ENCODE peak calls at places on chromosome 19, in four cellular contexts. Y is A549, F is SK-N-SH, B is GM12878. Q is an unnamed sample.
A peak's percentile ranks its signal among the peaks of the same experiment; 100 is the strongest.

GRCh38 chr19:2087621-2088100 is 8.5 kb downstream of the MOB3A start:
- DNase-seq in B (peak; percentile 83), F (peak; percentile 12), Y (no peak), Q (no peak)

GRCh38 chr19:16627194-16627927 is 643 bp downstream of the MED26 start:
- DNase-seq in B (no peak), Y (peak; percentile 11), F (peak; percentile 44), Q (no peak)

GRCh38 chr19:45103625-45104319 is 10.8 kb downstream of the PPP1R37 start:
- DNase-seq in Y (no peak), B (no peak), F (no peak), Q (no peak)

GRCh38 chr19:31938675-31939074 is 406.7 kb upstream of the ZNF507 start:
- DNase-seq in B (no peak), F (no peak), Y (no peak), Q (no peak)

GRCh38 chr19:13099073-13099999 is 3.3 kb downstream of the LYL1 start:
- DNase-seq in F (no peak), Y (no peak), B (no peak), Q (peak; percentile 74)

GRCh38 chr19:48510421-48511268 is 990 bp downstream of the LMTK3 start:
- DNase-seq in Y (no peak), F (peak; percentile 80), B (no peak), Q (peak; percentile 94)

GRCh38 chr19:45767410-45767880 is 1.6 kb downstream of the SIX5 start:
- DNase-seq in F (no peak), Y (peak; percentile 58), B (no peak), Q (no peak)

GRCh38 chr19:1382250-1382649 is 1.5 kb upstream of the NDUFS7 start:
- DNase-seq in F (no peak), Y (no peak), B (no peak), Q (no peak)

GRCh38 chr19:58469241-58470013 is 2.5 kb downstream of the ZNF324 start:
- DNase-seq in Y (no peak), F (peak; percentile 5), B (no peak), Q (no peak)

GRCh38 chr19:41923045-41923788 is 5.0 kb downstream of the ERFL start:
- DNase-seq in Y (no peak), B (no peak), F (no peak), Q (no peak)

GRCh38 chr19:632228-633067 is 889 bp downstream of the POLRMT start:
- DNase-seq in F (peak; percentile 68), B (no peak), Y (peak; percentile 58), Q (no peak)

GRCh38 chr19:51514866-51515481 is 13.4 kb upstream of the SIGLEC12 start:
- DNase-seq in B (peak; percentile 31), F (peak; percentile 51), Y (peak; percentile 48), Q (no peak)

GRCh38 chr19:21569497-21569870 is 64.1 kb downstream of the ZNF429 start:
- DNase-seq in B (no peak), F (no peak), Y (no peak), Q (no peak)

GRCh38 chr19:16944626-16945363 is 56.0 kb downstream of the F2RL3 start:
- DNase-seq in B (no peak), F (no peak), Y (no peak), Q (no peak)

GRCh38 chr19:1873524-1874473 is 10.4 kb upstream of the KLF16 start:
- DNase-seq in B (no peak), Y (no peak), F (peak; percentile 75), Q (no peak)

GRCh38 chr19:57903298-57904174 is 12.9 kb downstream of the ZNF417 start:
- DNase-seq in B (no peak), F (peak; percentile 42), Y (peak; percentile 13), Q (no peak)

DNA sequence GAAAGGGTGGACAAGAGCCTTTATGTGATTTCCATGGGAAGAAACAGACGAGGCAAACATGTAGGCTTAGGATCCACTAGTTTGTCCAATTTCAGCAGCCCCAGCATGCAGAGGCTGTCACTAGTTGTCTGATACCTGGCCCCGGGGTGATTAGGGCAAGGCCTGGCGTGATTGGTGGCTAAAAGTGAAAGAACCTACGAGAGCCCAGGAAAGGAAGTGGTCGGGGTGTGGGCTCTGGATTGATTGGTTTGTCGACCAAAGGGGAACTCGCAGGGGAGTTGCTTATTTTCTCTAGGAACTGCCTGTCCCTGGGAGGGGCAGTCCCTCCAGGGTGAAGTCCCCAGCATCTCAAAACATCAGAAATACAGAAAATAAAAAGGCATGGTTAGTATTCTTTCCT is 64.2 kb upstream of the UQCRFS1 start:
- DNase-seq in Y (no peak), F (no peak), B (peak; percentile 19), Q (no peak)
- TF ChIP-seq RFX5 in Y (no peak), F (no peak), B (peak; percentile 45), Q (no peak)

DNA sequence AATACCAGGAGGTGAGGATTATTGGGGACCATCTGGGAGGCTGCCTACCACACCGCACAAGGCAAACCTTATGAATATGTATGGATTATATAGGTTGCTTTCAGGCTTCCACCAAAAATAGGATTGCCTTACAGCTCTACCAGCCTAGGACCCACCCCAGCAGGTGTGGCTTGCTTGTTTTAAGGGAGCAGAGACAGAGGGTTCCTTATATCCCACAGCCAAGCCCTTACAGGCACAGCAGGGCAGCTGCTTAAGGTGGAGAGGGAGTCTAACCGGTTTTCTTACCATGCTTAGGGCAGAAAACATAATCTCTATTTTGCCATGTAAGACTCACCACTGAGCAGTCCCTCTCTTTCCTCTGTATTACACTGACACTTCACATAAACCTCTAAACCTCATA is 16.1 kb upstream of the TTYH1 start:
- DNase-seq in Y (no peak), B (no peak), F (no peak), Q (no peak)
- TF ChIP-seq RFX5 in Y (no peak), B (no peak), F (no peak), Q (no peak)

GRCh38 chr19:39307233-39307821 is 11.1 kb downstream of the IFNL1 start:
- DNase-seq in F (no peak), B (no peak), Y (no peak), Q (peak; percentile 89)

GRCh38 chr19:39304185-39304513 is 7.9 kb downstream of the IFNL1 start:
- DNase-seq in B (no peak), Y (no peak), F (no peak), Q (no peak)

GRCh38 chr19:39307822-39308530 is 11.8 kb downstream of the IFNL1 start:
- DNase-seq in B (no peak), Y (no peak), F (no peak), Q (no peak)

GRCh38 chr19:39304701-39305571 is 8.7 kb downstream of the IFNL1 start:
- DNase-seq in B (no peak), F (no peak), Y (no peak), Q (no peak)

DNA sequence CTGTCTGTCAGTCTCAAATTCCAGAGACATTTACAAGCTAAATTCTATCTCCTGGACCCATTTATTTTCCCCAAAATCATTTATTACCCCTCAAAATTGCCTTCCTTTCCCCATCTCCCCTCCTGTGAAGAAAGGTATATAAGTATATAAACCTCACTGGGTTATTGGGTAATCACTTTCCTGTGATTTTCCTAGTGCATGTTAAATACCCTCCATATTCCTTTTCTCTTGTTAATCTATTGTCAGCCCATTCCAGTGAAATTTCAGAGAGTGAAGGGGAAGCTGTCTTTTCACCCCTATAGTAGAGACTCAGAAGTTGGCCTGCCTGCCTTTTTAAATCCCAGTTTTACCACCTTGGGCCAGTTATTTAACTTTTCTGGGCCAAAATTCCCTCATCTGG is 9.9 kb downstream of the IFNL1 start:
- DNase-seq in F (no peak), B (no peak), Y (no peak), Q (no peak)
- TF ChIP-seq RFX5 in F (no peak), B (no peak), Y (no peak), Q (no peak)

DNA sequence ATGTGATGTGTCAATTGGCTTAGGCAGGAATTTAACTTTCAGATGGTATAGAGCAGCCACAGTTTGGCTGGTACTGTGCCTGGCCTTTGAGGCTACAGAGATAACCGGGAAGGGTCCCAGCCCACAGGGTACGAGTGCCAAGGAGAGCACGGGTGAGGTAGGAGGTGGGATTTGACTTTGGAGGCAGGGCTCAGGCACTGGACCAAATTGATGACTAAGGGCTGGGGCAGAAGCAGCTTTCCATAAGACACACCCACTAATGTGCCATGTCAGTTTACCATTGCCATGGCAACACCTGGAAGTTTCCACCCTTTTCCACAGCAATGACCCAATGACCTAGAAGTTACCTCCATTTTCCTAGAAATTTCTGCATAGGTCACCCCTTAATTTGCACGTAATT is 466.2 kb downstream of the TSHZ3 start:
- DNase-seq in F (no peak), B (no peak), Y (no peak), Q (no peak)
- TF ChIP-seq RFX5 in F (no peak), B (no peak), Y (no peak), Q (no peak)

DNA sequence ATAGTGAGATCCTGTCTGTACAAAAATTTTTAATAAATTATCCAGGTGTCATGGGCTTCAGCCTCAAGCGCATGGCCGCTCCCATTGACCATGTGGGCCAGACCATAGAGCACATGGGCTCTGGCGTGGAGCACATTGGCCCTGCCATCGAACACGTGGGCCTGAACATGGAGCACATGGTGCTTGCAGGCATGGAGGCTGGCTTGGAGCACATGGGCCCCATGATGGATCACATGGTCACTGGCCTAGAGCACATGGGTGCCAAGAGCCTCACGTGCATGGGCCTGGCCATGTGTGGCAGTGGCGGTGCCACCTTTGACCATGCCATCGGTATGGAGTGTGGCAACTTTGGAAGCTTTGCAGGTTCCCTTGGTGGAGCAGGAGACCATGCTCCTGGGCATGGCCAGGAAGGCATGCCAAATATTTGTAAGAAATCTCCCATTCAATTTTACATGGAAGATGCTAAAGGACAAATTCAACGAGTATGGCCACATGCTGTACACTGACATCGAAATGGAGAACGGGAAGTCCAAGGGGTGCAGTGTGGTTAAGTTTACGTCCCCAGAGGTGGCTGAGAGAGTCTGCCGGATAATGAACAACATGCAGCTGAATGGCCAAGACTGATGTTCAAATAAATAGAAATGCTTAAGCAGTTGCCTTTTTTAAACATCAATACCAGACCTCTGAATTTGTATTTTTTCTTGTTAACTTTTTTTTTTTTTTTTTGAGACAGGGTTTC is 21.3 kb upstream of the SLC1A5 start:
- DNase-seq in B (no peak), F (peak; percentile 2), Y (no peak), Q (no peak)
- TF ChIP-seq RFX5 in B (no peak), F (no peak), Y (no peak), Q (no peak)

GRCh38 chr19:40279120-40279551 is 6.0 kb downstream of the AKT2 start:
- DNase-seq in Y (no peak), F (peak; percentile 15), B (no peak), Q (no peak)
- TF ChIP-seq RFX5 in Y (no peak), F (no peak), B (no peak), Q (no peak)

DNA sequence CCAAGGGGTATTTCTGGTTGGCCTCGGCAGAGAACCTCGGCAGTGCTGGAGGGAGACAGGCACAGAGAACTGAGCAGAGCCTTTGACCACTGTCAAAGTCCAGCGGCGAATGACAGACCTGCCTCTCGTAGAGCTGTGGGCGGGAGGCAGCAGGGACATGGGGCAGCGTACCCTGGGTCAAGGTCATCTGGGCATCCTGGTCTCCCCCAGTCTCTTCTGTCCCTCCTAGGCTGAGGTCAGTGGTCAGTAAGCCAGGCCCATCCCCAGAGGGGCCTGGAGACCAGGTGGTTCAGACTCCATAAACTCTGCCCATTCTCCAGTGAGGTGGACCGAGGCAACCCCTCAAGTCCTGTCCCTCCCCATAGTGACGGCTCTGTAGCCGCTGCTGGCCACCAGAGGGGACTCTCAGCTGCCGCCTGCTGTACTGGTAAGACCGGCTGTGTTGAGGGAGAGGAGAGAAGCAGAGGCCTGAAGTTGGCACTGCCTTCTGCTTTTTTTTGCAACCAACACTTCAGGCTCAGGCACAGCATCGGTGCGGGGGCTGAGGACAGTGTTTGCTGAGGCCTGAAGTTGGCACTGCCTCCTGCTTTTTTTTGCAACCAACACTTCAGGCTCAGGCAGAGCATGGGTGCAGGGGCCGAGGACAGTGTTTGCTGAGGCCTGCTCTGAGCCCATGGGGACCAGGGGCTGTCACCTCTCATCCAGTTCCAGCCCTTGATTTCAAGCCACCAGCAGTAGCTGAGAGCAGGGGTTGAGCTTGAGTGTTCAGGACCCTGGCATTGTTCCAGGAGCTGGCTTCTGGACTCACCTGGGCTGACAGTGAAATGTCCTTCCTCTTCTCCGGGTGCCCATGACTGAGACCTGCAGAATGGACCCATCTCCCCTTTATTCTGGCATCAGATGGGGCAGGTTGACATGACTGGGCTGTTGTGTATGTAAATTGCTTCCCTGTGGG is at the start of gene PGLYRP2:
- DNase-seq in B (no peak), Y (no peak), F (peak; percentile 17), Q (no peak)
- TF ChIP-seq RFX5 in B (no peak), Y (no peak), F (no peak), Q (no peak)